ENCODE peak calls at places on chromosomes 2 and 18, in four cellular contexts. Y is K562, C is GM12878, N is HepG2. F is an unnamed sample.

GRCh38 chr2:233428438-233428837 is 74.1 kb downstream of the DGKD start:
- DNase-seq in Y (no peak), C (no peak), N (no peak), F (no peak)

GRCh38 chr2:71157124-71157802 is 26.8 kb downstream of the MPHOSPH10 start:
- DNase-seq in Y (peak; percentile 71), C (no peak), N (peak; percentile 41), F (peak; percentile 92)

GRCh38 chr2:213806125-213806726 is 522.0 kb downstream of the SPAG16 start:
- DNase-seq in Y (peak; percentile 0), C (no peak), N (peak; percentile 9), F (peak; percentile 17)

GRCh38 chr2:25991965-25992364 is 9.7 kb upstream of the KIF3C start:
- DNase-seq in Y (peak; percentile 21), C (no peak), N (no peak), F (no peak)

GRCh38 chr18:13548944-13549878 is 177.1 kb downstream of the FAM210A start:
- DNase-seq in Y (no peak), C (no peak), N (no peak), F (no peak)

GRCh38 chr2:226031962-226032441 is 632.5 kb downstream of the NYAP2 start:
- DNase-seq in Y (no peak), C (no peak), N (peak; percentile 50), F (peak; percentile 61)

GRCh38 chr2:182101263-182101662 is 115.6 kb downstream of the PPP1R1C start:
- DNase-seq in Y (no peak), C (no peak), N (peak; percentile 13), F (peak; percentile 59)

GRCh38 chr2:209472871-209473270 is 49.0 kb downstream of the MAP2 start:
- DNase-seq in Y (no peak), C (no peak), N (no peak), F (no peak)

GRCh38 chr2:191428141-191428540 is 182.9 kb downstream of the MYO1B start:
- DNase-seq in Y (no peak), C (no peak), N (no peak), F (no peak)

GRCh38 chr18:54269924-54270844 is 867 bp downstream of the POLI start:
- DNase-seq in Y (peak; percentile 72), C (no peak), N (peak; percentile 35), F (peak; percentile 85)

GRCh38 chr2:238846503-238847431 is 1.1 kb upstream of the TWIST2 start:
- DNase-seq in Y (no peak), C (no peak), N (no peak), F (peak; percentile 64)

GRCh38 chr2:72173640-72174321 is 26.1 kb upstream of the CYP26B1 start:
- DNase-seq in Y (peak; percentile 27), C (no peak), N (no peak), F (peak; percentile 15)

GRCh38 chr2:5692561-5693287 is 540 bp downstream of the SOX11 start:
- DNase-seq in Y (no peak), C (no peak), N (no peak), F (peak; percentile 54)

GRCh38 chr2:217054791-217055190 is 194.9 kb upstream of the TNP1 start:
- DNase-seq in Y (no peak), C (no peak), N (no peak), F (no peak)

GRCh38 chr2:126837926-126838717 is 60.6 kb upstream of the TEX51 start:
- DNase-seq in Y (no peak), C (no peak), N (no peak), F (no peak)

GRCh38 chr2:70354264-70354949 is 52.5 kb upstream of the FAM136A start:
- DNase-seq in Y (no peak), C (no peak), N (no peak), F (no peak)

GRCh38 chr2:128446049-128446811 is 127.6 kb upstream of the HS6ST1 start:
- DNase-seq in Y (peak; percentile 44), C (no peak), N (no peak), F (no peak)

GRCh38 chr2:188414412-188414811 is 122.7 kb downstream of the GULP1 start:
- DNase-seq in Y (no peak), C (no peak), N (no peak), F (no peak)

GRCh38 chr2:189287982-189288494 is 108.5 kb upstream of the COL5A2 start:
- DNase-seq in Y (peak; percentile 28), C (no peak), N (peak; percentile 49), F (peak; percentile 82)

GRCh38 chr2:88807237-88807962 is 115.9 kb downstream of the RPIA start:
- DNase-seq in Y (no peak), C (no peak), N (no peak), F (no peak)

GRCh38 chr18:28875059-28875458 is 698.1 kb upstream of the CDH2 start:
- DNase-seq in Y (no peak), C (no peak), N (no peak), F (no peak)

GRCh38 chr18:9516437-9517064 is 41.2 kb downstream of the RALBP1 start:
- DNase-seq in Y (peak; percentile 57), C (peak; percentile 17), N (peak; percentile 14), F (peak; percentile 69)

GRCh38 chr18:499351-500229 is 911 bp downstream of the COLEC12 start:
- DNase-seq in Y (peak; percentile 14), C (no peak), N (peak; percentile 46), F (peak; percentile 47)

GRCh38 chr2:43486604-43487003 is 109.2 kb downstream of the THADA start:
- DNase-seq in Y (no peak), C (no peak), N (no peak), F (no peak)

GRCh38 chr2:192546566-192546965 is 351.8 kb upstream of the TMEFF2 start:
- DNase-seq in Y (no peak), C (no peak), N (no peak), F (no peak)

GRCh38 chr18:48790869-48791635 is 159.7 kb downstream of the SMAD7 start:
- DNase-seq in Y (no peak), C (no peak), N (no peak), F (no peak)

GRCh38 chr2:20067992-20068727 is 16.7 kb upstream of the LAPTM4A start:
- DNase-seq in Y (no peak), C (no peak), N (no peak), F (no peak)

GRCh38 chr18:5197032-5197434 is at the start of gene AKAIN1:
- DNase-seq in Y (peak; percentile 50), C (no peak), N (peak; percentile 1), F (peak; percentile 87)

GRCh38 chr2:163664610-163665009 is 71.2 kb downstream of the FIGN start:
- DNase-seq in Y (no peak), C (no peak), N (peak; percentile 36), F (no peak)

GRCh38 chr2:40488927-40489677 is 37.2 kb upstream of the SLC8A1 start:
- DNase-seq in Y (no peak), C (no peak), N (no peak), F (no peak)

GRCh38 chr2:45278345-45279078 is 269.3 kb upstream of the SIX2 start:
- DNase-seq in Y (no peak), C (no peak), N (no peak), F (no peak)

GRCh38 chr2:145563752-145564615 is 1044.1 kb upstream of the ZEB2 start:
- DNase-seq in Y (no peak), C (no peak), N (no peak), F (no peak)

GRCh38 chr18:67525328-67526110 is 9.0 kb upstream of the DSEL start:
- DNase-seq in Y (no peak), C (no peak), N (peak; percentile 36), F (peak; percentile 61)

GRCh38 chr2:240913810-240914644 is 7.9 kb downstream of the CROCC2 start:
- DNase-seq in Y (peak; percentile 54), C (no peak), N (peak; percentile 43), F (peak; percentile 86)

GRCh38 chr2:240917009-240917683 is 11.0 kb downstream of the CROCC2 start:
- DNase-seq in Y (no peak), C (no peak), N (no peak), F (no peak)

GRCh38 chr2:240914645-240915525 is 8.7 kb downstream of the CROCC2 start:
- DNase-seq in Y (no peak), C (no peak), N (no peak), F (no peak)

GRCh38 chr2:240916571-240917008 is 10.5 kb downstream of the CROCC2 start:
- DNase-seq in Y (no peak), C (no peak), N (no peak), F (peak; percentile 74)

GRCh38 chr2:240915526-240916335 is 9.6 kb downstream of the CROCC2 start:
- DNase-seq in Y (no peak), C (no peak), N (no peak), F (peak; percentile 41)
- TF ChIP-seq JUNB in Y (no peak), C (no peak), N (no peak), F (no peak)

DNA sequence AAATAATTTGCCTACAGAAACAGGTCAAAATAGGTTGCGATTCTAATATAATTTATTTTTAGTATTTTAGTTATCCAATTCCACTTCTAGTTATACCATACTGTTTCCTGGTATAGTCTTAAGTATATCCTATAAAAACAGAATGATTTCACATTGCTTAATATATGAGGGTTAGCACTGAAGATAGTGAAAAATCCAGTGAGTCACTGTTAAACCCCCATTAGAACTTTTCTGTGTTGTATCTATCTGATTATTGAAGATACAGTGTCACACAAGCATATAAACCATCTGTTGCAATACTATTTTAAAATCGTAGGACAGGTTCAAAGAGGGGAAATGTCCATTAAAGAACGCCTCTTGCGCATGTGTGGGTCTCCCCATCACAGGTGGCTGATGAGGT is 110.0 kb downstream of the FEZ2 start:
- DNase-seq in Y (no peak), C (no peak), N (no peak), F (no peak)
- TF ChIP-seq POLR2AphosphoS5 in Y (no peak), C (no peak), N (no peak), F (no peak)

DNA sequence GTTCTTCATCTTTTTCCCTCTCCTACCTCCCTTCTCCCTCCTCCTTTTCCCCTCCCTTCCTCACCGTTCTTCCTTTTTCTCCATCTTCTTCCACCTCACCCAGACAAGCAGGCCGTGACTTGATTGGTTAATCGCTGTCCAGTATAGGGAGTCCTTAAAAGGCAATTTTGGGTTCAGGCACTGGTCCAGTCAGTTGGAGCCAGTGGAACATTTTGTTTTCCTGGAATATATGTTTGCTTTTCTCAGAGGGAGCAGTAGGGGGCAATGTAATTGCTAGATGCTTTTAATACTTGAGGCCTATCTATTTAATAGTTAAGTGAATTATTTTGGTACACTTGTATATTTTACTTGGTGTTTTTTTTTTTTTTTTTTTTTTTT is 15.0 kb downstream of the ELAC1 start:
- DNase-seq in Y (no peak), C (no peak), N (no peak), F (peak; percentile 23)
- TF ChIP-seq CTCF in Y (peak; percentile 32), C (no peak), N (no peak), F (peak; percentile 32)

GRCh38 chr2:11674983-11675382 is 5.0 kb upstream of the NTSR2 start:
- DNase-seq in Y (no peak), C (no peak), N (no peak), F (no peak)
- TF ChIP-seq JUNB in Y (no peak), C (no peak), N (no peak), F (no peak)

GRCh38 chr2:68877079-68877772 is 6.0 kb upstream of the BMP10 start:
- DNase-seq in Y (peak; percentile 32), C (no peak), N (no peak), F (no peak)

GRCh38 chr2:68878753-68879152 is 7.6 kb upstream of the BMP10 start:
- DNase-seq in Y (no peak), C (no peak), N (no peak), F (no peak)

GRCh38 chr2:68878071-68878711 is 7.0 kb upstream of the BMP10 start:
- DNase-seq in Y (peak; percentile 79), C (no peak), N (no peak), F (no peak)

GRCh38 chr2:68880213-68880612 is 9.0 kb upstream of the BMP10 start:
- DNase-seq in Y (no peak), C (no peak), N (no peak), F (no peak)

GRCh38 chr2:68879296-68879695 is 8.1 kb upstream of the BMP10 start:
- DNase-seq in Y (no peak), C (no peak), N (no peak), F (no peak)
- TF ChIP-seq POLR2AphosphoS5 in Y (no peak), C (no peak), N (no peak), F (no peak)

F was measured in GM23338.